ENCODE peak calls at places on chromosomes 4 and X, in six cellular contexts. L is IMR-90, E is spleen, X is suprapubic skin, V is body of pancreas, M is K562. O is an unnamed sample.
A peak's percentile ranks its signal among the peaks of the same experiment; 100 is the strongest.

GRCh38 chrX:103913356-103914020 is 48.9 kb upstream of the TMSB15B start:
- DNase-seq in L (peak; percentile 8), E (no peak), V (no peak), X (no peak), M (no peak), O (no peak)

GRCh38 chr4:94533405-94534223 is 81.9 kb downstream of the PDLIM5 start:
- DNase-seq in X (no peak), E (no peak), M (peak; percentile 72), V (no peak), L (no peak), O (no peak)

GRCh38 chrX:156004256-156004655 is 6.8 kb downstream of the IL9R start:
- DNase-seq in E (no peak), X (no peak), M (no peak), V (no peak), L (no peak), O (no peak)

GRCh38 chrX:2447484-2447883 is 53.3 kb downstream of the DHRSX start:
- DNase-seq in E (no peak), L (no peak), X (no peak), V (no peak), M (no peak), O (no peak)

GRCh38 chrX:134570509-134570846 is 87.8 kb downstream of the PLAC1 start:
- DNase-seq in V (no peak), M (no peak), X (no peak), E (no peak), L (no peak), O (no peak)

GRCh38 chrX:68939868-68940267 is 111.0 kb downstream of the EFNB1 start:
- DNase-seq in L (no peak), M (no peak), E (peak; percentile 20), V (no peak), X (no peak), O (no peak)

GRCh38 chr4:41307633-41308032 is 50.9 kb downstream of the UCHL1 start:
- DNase-seq in M (no peak), E (no peak), X (no peak), L (no peak), V (no peak), O (no peak)

GRCh38 chr4:176002007-176002623 is 63.5 kb upstream of the WDR17 start:
- DNase-seq in L (no peak), E (peak; percentile 87), X (no peak), V (peak; percentile 63), M (no peak), O (peak; percentile 33)

GRCh38 chr4:153973942-153974341 is 185.1 kb upstream of the SFRP2 start:
- DNase-seq in L (no peak), X (no peak), V (no peak), E (no peak), M (no peak), O (no peak)

GRCh38 chr4:337932-338758 is 531 bp downstream of the ZNF141 start:
- DNase-seq in E (peak; percentile 91), V (peak; percentile 42), L (peak; percentile 36), X (no peak), M (no peak), O (peak; percentile 62)

GRCh38 chrX:38941675-38942074 is 140.4 kb downstream of the MID1IP1 start:
- DNase-seq in X (no peak), E (no peak), L (peak; percentile 6), V (no peak), M (peak; percentile 20), O (no peak)

GRCh38 chr4:6472387-6473263 is at the start of gene PPP2R2C:
- DNase-seq in X (peak; percentile 70), V (peak; percentile 14), E (peak; percentile 65), L (no peak), M (peak; percentile 19), O (no peak)

GRCh38 chr4:7661066-7661748 is 226.5 kb upstream of the PSAPL1 start:
- DNase-seq in X (no peak), L (no peak), V (no peak), E (peak; percentile 51), M (no peak), O (no peak)

GRCh38 chr4:161554372-161554990 is 609.3 kb downstream of the FSTL5 start:
- DNase-seq in V (no peak), E (no peak), M (no peak), X (no peak), L (peak; percentile 70), O (no peak)

GRCh38 chr4:161197912-161198311 is 965.9 kb downstream of the FSTL5 start:
- DNase-seq in V (no peak), E (no peak), L (no peak), M (no peak), X (no peak), O (no peak)

GRCh38 chr4:68342139-68342538 is 7.8 kb downstream of the YTHDC1 start:
- DNase-seq in E (no peak), L (peak; percentile 73), M (peak; percentile 44), V (no peak), X (no peak), O (no peak)
- H3K4me1 ChIP-seq in E (peaks cover 100% of the 10 kb centered on the region), L (peaks cover 9% of the 10 kb centered on the region), M (peaks cover 4% of the 10 kb centered on the region), V (peaks cover 79% of the 10 kb centered on the region), X (peaks cover 79% of the 10 kb centered on the region), O (peaks cover 30% of the 10 kb centered on the region)

DNA sequence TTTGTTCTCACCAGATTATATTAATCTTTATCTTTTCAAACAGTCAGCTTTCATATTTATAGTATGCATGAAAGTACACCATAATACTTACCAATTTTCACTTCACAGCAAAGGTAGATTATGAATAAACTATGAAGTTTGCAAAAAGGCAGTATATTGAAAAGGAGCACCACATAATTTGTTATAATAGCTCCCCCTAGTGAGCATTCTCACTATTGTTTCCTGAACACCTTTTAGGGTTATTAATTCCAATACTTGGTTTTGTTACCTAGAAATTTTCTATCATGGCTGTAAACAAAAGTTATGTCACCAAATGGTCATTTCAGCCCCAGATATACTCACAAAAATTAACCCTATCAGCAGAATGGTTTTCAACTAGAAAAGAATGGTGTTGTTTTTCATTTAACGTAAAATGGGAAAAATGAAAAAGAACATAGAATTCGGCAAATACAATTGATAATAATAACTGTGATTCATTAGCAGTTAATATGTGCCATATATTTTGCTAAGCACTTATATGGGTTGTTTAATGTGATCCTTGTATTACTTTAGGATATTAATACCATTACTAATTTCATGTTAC is 30.2 kb upstream of the NKX6-1 start:
- DNase-seq in E (no peak), V (no peak), L (peak; percentile 11), M (peak; percentile 36), X (no peak), O (no peak)
- TF ChIP-seq CTCF in E (peak; percentile 56), V (no peak), L (peak; percentile 54), M (no peak), X (peak; percentile 43), O (peak; percentile 62)

GRCh38 chrX:13653022-13653693 is at the start of gene TCEANC:
- DNase-seq in L (peak; percentile 98), V (peak; percentile 98), X (peak; percentile 96), M (peak; percentile 97), E (peak; percentile 99), O (peak; percentile 95)
- TF ChIP-seq POLR2A in L (peak; percentile 81), V (peak; percentile 89), X (peak; percentile 80), M (peak; percentile 86), E (peak; percentile 59), O (no peak)

GRCh38 chr4:168410681-168411080 is 69.6 kb downstream of the DDX60L start:
- DNase-seq in L (no peak), M (no peak), E (no peak), V (no peak), X (no peak), O (no peak)
- H3K4me1 ChIP-seq in L (no peaks in the 10 kb centered on the region), M (no peaks in the 10 kb centered on the region), E (peaks cover 4% of the 10 kb centered on the region), V (no peaks in the 10 kb centered on the region), X (peaks cover 14% of the 10 kb centered on the region), O (no peaks in the 10 kb centered on the region)

GRCh38 chrX:122363112-122363511 is 821.0 kb upstream of the GRIA3 start:
- DNase-seq in X (no peak), E (peak; percentile 51), M (no peak), L (no peak), V (no peak), O (peak; percentile 12)
- TF ChIP-seq CTCF in X (no peak), E (no peak), M (no peak), L (no peak), V (no peak), O (no peak)

GRCh38 chr4:151015458-151016344 is 617 bp upstream of the LRBA start:
- DNase-seq in V (peak; percentile 89), L (peak; percentile 54), X (peak; percentile 89), E (peak; percentile 96), M (peak; percentile 88), O (peak; percentile 81)
- TF ChIP-seq POLR2A in V (peak; percentile 97), L (no peak), X (peak; percentile 84), E (peak; percentile 9), M (peak; percentile 96), O (no peak)

GRCh38 chrX:129523076-129524055 is at the start of gene SMARCA1:
- DNase-seq in X (peak; percentile 66), E (peak; percentile 78), L (peak; percentile 63), M (no peak), V (peak; percentile 58), O (peak; percentile 85)
- H3K4me1 ChIP-seq in X (peaks cover 8% of the 10 kb centered on the region), E (peaks cover 10% of the 10 kb centered on the region), L (no peaks in the 10 kb centered on the region), M (peaks cover 12% of the 10 kb centered on the region), V (no peaks in the 10 kb centered on the region), O (no peaks in the 10 kb centered on the region)